ENCODE peak calls at places on chromosomes 13 and 19, in five cellular contexts. One of them, this sample, is unnamed.

GRCh38 chr19:29662604-29663404 is 2.5 kb upstream of the PLEKHF1 start:
- DNase-seq in left kidney: peak
- DNase-seq in tibial artery: peak
- DNase-seq in activated T-cell treated with anti-CD3 and anti-CD28 coated beads, Interleukin-2, amount 50 U/mL, for 72 hours: peak
- DNase-seq in SHP77: no peak
- DNase-seq in this sample: no peak

GRCh38 chr19:11425719-11426457 is 6.8 kb upstream of the RGL3 start:
- DNase-seq in left kidney: no peak
- DNase-seq in tibial artery: no peak
- DNase-seq in activated T-cell treated with anti-CD3 and anti-CD28 coated beads, Interleukin-2, amount 50 U/mL, for 72 hours: no peak
- DNase-seq in SHP77: peak
- DNase-seq in this sample: no peak

GRCh38 chr19:50518091-50519005 is 4.6 kb upstream of the ASPDH start:
- DNase-seq in left kidney: no peak
- DNase-seq in tibial artery: no peak
- DNase-seq in activated T-cell treated with anti-CD3 and anti-CD28 coated beads, Interleukin-2, amount 50 U/mL, for 72 hours: no peak
- DNase-seq in SHP77: no peak
- DNase-seq in this sample: no peak

GRCh38 chr13:106468207-106468606 is 67.3 kb downstream of the EFNB2 start:
- DNase-seq in left kidney: no peak
- DNase-seq in tibial artery: no peak
- DNase-seq in activated T-cell treated with anti-CD3 and anti-CD28 coated beads, Interleukin-2, amount 50 U/mL, for 72 hours: no peak
- DNase-seq in SHP77: no peak
- DNase-seq in this sample: no peak

GRCh38 chr19:50206191-50206590 is 2.8 kb downstream of the MYH14 start:
- DNase-seq in left kidney: no peak
- DNase-seq in tibial artery: no peak
- DNase-seq in activated T-cell treated with anti-CD3 and anti-CD28 coated beads, Interleukin-2, amount 50 U/mL, for 72 hours: no peak
- DNase-seq in SHP77: no peak
- DNase-seq in this sample: no peak

GRCh38 chr13:47226516-47226915 is 329.7 kb upstream of the HTR2A start:
- DNase-seq in left kidney: no peak
- DNase-seq in tibial artery: no peak
- DNase-seq in activated T-cell treated with anti-CD3 and anti-CD28 coated beads, Interleukin-2, amount 50 U/mL, for 72 hours: no peak
- DNase-seq in SHP77: no peak
- DNase-seq in this sample: no peak

GRCh38 chr19:38095411-38096308 is 128.4 kb downstream of the DPF1 start:
- DNase-seq in left kidney: peak
- DNase-seq in tibial artery: peak
- DNase-seq in activated T-cell treated with anti-CD3 and anti-CD28 coated beads, Interleukin-2, amount 50 U/mL, for 72 hours: peak
- DNase-seq in SHP77: peak
- DNase-seq in this sample: no peak

GRCh38 chr13:49649244-49649962 is 21.1 kb downstream of the ARL11 start:
- DNase-seq in left kidney: peak
- DNase-seq in tibial artery: no peak
- DNase-seq in activated T-cell treated with anti-CD3 and anti-CD28 coated beads, Interleukin-2, amount 50 U/mL, for 72 hours: no peak
- DNase-seq in SHP77: no peak
- DNase-seq in this sample: no peak

GRCh38 chr13:113182046-113182445 is 23.6 kb downstream of the PROZ start:
- DNase-seq in left kidney: no peak
- DNase-seq in tibial artery: no peak
- DNase-seq in activated T-cell treated with anti-CD3 and anti-CD28 coated beads, Interleukin-2, amount 50 U/mL, for 72 hours: no peak
- DNase-seq in SHP77: no peak
- DNase-seq in this sample: no peak

GRCh38 chr13:39417643-39418042 is 185.3 kb downstream of the LHFPL6 start:
- DNase-seq in left kidney: no peak
- DNase-seq in tibial artery: no peak
- DNase-seq in activated T-cell treated with anti-CD3 and anti-CD28 coated beads, Interleukin-2, amount 50 U/mL, for 72 hours: no peak
- DNase-seq in SHP77: no peak
- DNase-seq in this sample: no peak

GRCh38 chr13:64675256-64675892 is 2554.8 kb downstream of the PCDH9 start:
- DNase-seq in left kidney: no peak
- DNase-seq in tibial artery: no peak
- DNase-seq in activated T-cell treated with anti-CD3 and anti-CD28 coated beads, Interleukin-2, amount 50 U/mL, for 72 hours: no peak
- DNase-seq in SHP77: no peak
- DNase-seq in this sample: no peak

This sample was measured in cardiac septum.